ENCODE peak calls at places on chromosomes 6 and 20, in four cellular contexts. One of them, this sample, is unnamed.
A peak's percentile ranks its signal among the peaks of the same experiment; 100 is the strongest.

GRCh38 chr6:109420751-109421150 is 19.7 kb downstream of the PPIL6 start:
- DNase-seq in H1: no peak
- DNase-seq in GM12878: no peak
- DNase-seq in HCT116: no peak
- DNase-seq in this sample: no peak

GRCh38 chr20:47400685-47401084 is 44.2 kb upstream of the ZMYND8 start:
- DNase-seq in H1: no peak
- DNase-seq in GM12878: no peak
- DNase-seq in HCT116: no peak
- DNase-seq in this sample: no peak

GRCh38 chr6:144718431-144718830 is 433.3 kb downstream of the UTRN start:
- DNase-seq in H1: no peak
- DNase-seq in GM12878: no peak
- DNase-seq in HCT116: no peak
- DNase-seq in this sample: no peak

GRCh38 chr6:43491750-43492661 is 14.6 kb downstream of the TJAP1 start:
- DNase-seq in H1: no peak
- DNase-seq in GM12878: no peak
- DNase-seq in HCT116: no peak
- DNase-seq in this sample: no peak

GRCh38 chr6:14944593-14944992 is 301.3 kb upstream of the JARID2 start:
- DNase-seq in H1: no peak
- DNase-seq in GM12878: no peak
- DNase-seq in HCT116: no peak
- DNase-seq in this sample: no peak

GRCh38 chr6:111985202-111985731 is 68.6 kb upstream of the CCN6 start:
- DNase-seq in H1: peak; percentile 33
- DNase-seq in GM12878: no peak
- DNase-seq in HCT116: peak; percentile 95
- DNase-seq in this sample: no peak

GRCh38 chr6:118485601-118486550 is 62.2 kb upstream of the PLN start:
- DNase-seq in H1: no peak
- DNase-seq in GM12878: peak; percentile 35
- DNase-seq in HCT116: no peak
- DNase-seq in this sample: no peak

GRCh38 chr6:3625161-3625979 is 126.1 kb downstream of the PXDC1 start:
- DNase-seq in H1: no peak
- DNase-seq in GM12878: no peak
- DNase-seq in HCT116: no peak
- DNase-seq in this sample: no peak

GRCh38 chr6:136984578-136984977 is 60.2 kb downstream of the IL20RA start:
- DNase-seq in H1: no peak
- DNase-seq in GM12878: no peak
- DNase-seq in HCT116: no peak
- DNase-seq in this sample: no peak

GRCh38 chr6:53587291-53587690 is 42.4 kb upstream of the GCLC start:
- DNase-seq in H1: no peak
- DNase-seq in GM12878: no peak
- DNase-seq in HCT116: no peak
- DNase-seq in this sample: no peak

GRCh38 chr6:134853111-134854055 is 96.5 kb downstream of the ALDH8A1 start:
- DNase-seq in H1: no peak
- DNase-seq in GM12878: no peak
- DNase-seq in HCT116: peak; percentile 82
- DNase-seq in this sample: no peak

GRCh38 chr6:32825966-32826365 is 9.2 kb upstream of the HLA-DOB start:
- DNase-seq in H1: no peak
- DNase-seq in GM12878: no peak
- DNase-seq in HCT116: no peak
- DNase-seq in this sample: no peak

GRCh38 chr20:41717464-41717863 is 99.3 kb upstream of the CHD6 start:
- DNase-seq in H1: no peak
- DNase-seq in GM12878: no peak
- DNase-seq in HCT116: no peak
- DNase-seq in this sample: no peak

GRCh38 chr6:35328108-35328723 is 14.1 kb upstream of the PPARD start:
- DNase-seq in H1: no peak
- DNase-seq in GM12878: no peak
- DNase-seq in HCT116: no peak
- DNase-seq in this sample: no peak

GRCh38 chr6:43258807-43259686 is 15.8 kb downstream of the TTBK1 start:
- DNase-seq in H1: no peak
- DNase-seq in GM12878: no peak
- DNase-seq in HCT116: no peak
- DNase-seq in this sample: no peak

GRCh38 chr6:119443993-119444641 is 94.6 kb upstream of the MAN1A1 start:
- DNase-seq in H1: no peak
- DNase-seq in GM12878: no peak
- DNase-seq in HCT116: no peak
- DNase-seq in this sample: no peak

GRCh38 chr6:143335865-143336264 is 114.6 kb downstream of the ADAT2 start:
- DNase-seq in H1: no peak
- DNase-seq in GM12878: no peak
- DNase-seq in HCT116: no peak
- DNase-seq in this sample: no peak

GRCh38 chr6:15441215-15441868 is 195.5 kb downstream of the JARID2 start:
- DNase-seq in H1: no peak
- DNase-seq in GM12878: no peak
- DNase-seq in HCT116: peak; percentile 19
- DNase-seq in this sample: peak; percentile 42

GRCh38 chr20:9889270-9889981 is 50.5 kb upstream of the PAK5 start:
- DNase-seq in H1: no peak
- DNase-seq in GM12878: peak; percentile 25
- DNase-seq in HCT116: no peak
- DNase-seq in this sample: no peak

GRCh38 chr6:153013438-153013837 is 10.9 kb upstream of the MTRF1L start:
- DNase-seq in H1: no peak
- DNase-seq in GM12878: no peak
- DNase-seq in HCT116: no peak
- DNase-seq in this sample: no peak

GRCh38 chr6:101666256-101666655 is 272.7 kb downstream of the GRIK2 start:
- DNase-seq in H1: no peak
- DNase-seq in GM12878: no peak
- DNase-seq in HCT116: peak; percentile 42
- DNase-seq in this sample: no peak

GRCh38 chr6:42820509-42821340 is 38.9 kb downstream of the BICRAL start:
- DNase-seq in H1: no peak
- DNase-seq in GM12878: no peak
- DNase-seq in HCT116: no peak
- DNase-seq in this sample: no peak

GRCh38 chr20:34709836-34710567 is 5.9 kb downstream of the TP53INP2 start:
- DNase-seq in H1: no peak
- DNase-seq in GM12878: no peak
- DNase-seq in HCT116: peak; percentile 42
- DNase-seq in this sample: peak; percentile 59

GRCh38 chr20:21505161-21505809 is 8.6 kb downstream of the NKX2-2 start:
- DNase-seq in H1: no peak
- DNase-seq in GM12878: no peak
- DNase-seq in HCT116: peak; percentile 28
- DNase-seq in this sample: peak; percentile 94

GRCh38 chr6:134035823-134036296 is 16.6 kb downstream of the SLC2A12 start:
- DNase-seq in H1: no peak
- DNase-seq in GM12878: peak; percentile 12
- DNase-seq in HCT116: peak; percentile 88
- DNase-seq in this sample: no peak

GRCh38 chr6:39917329-39917728 is 16.9 kb downstream of the MOCS1 start:
- DNase-seq in H1: no peak
- DNase-seq in GM12878: no peak
- DNase-seq in HCT116: no peak
- DNase-seq in this sample: no peak

GRCh38 chr6:71544028-71544427 is 255.4 kb downstream of the OGFRL1 start:
- DNase-seq in H1: peak; percentile 9
- DNase-seq in GM12878: no peak
- DNase-seq in HCT116: no peak
- DNase-seq in this sample: no peak

GRCh38 chr6:105359419-105360366 is 43.2 kb downstream of the PREP start:
- DNase-seq in H1: no peak
- DNase-seq in GM12878: no peak
- DNase-seq in HCT116: no peak
- DNase-seq in this sample: no peak

GRCh38 chr6:105369145-105369544 is 33.7 kb downstream of the PREP start:
- DNase-seq in H1: no peak
- DNase-seq in GM12878: no peak
- DNase-seq in HCT116: no peak
- DNase-seq in this sample: no peak

GRCh38 chr6:105364243-105364642 is 38.6 kb downstream of the PREP start:
- DNase-seq in H1: no peak
- DNase-seq in GM12878: no peak
- DNase-seq in HCT116: no peak
- DNase-seq in this sample: no peak

GRCh38 chr6:105363100-105363754 is 39.7 kb downstream of the PREP start:
- DNase-seq in H1: no peak
- DNase-seq in GM12878: no peak
- DNase-seq in HCT116: no peak
- DNase-seq in this sample: no peak
- TF ChIP-seq ATF3 in H1: no peak
- TF ChIP-seq ATF3 in GM12878: no peak
- TF ChIP-seq ATF3 in HCT116: no peak
- TF ChIP-seq ATF3 in this sample: no peak

GRCh38 chr20:59787186-59787890 is 146.1 kb downstream of the SYCP2 start:
- DNase-seq in H1: no peak
- DNase-seq in GM12878: no peak
- DNase-seq in HCT116: no peak
- DNase-seq in this sample: no peak

GRCh38 chr20:59783020-59784010 is 150.1 kb downstream of the SYCP2 start:
- DNase-seq in H1: peak; percentile 43
- DNase-seq in GM12878: no peak
- DNase-seq in HCT116: peak; percentile 32
- DNase-seq in this sample: peak; percentile 87

GRCh38 chr20:59784365-59785117 is 148.9 kb downstream of the SYCP2 start:
- DNase-seq in H1: no peak
- DNase-seq in GM12878: no peak
- DNase-seq in HCT116: no peak
- DNase-seq in this sample: no peak

GRCh38 chr20:59785986-59786753 is 147.3 kb downstream of the SYCP2 start:
- DNase-seq in H1: no peak
- DNase-seq in GM12878: no peak
- DNase-seq in HCT116: no peak
- DNase-seq in this sample: no peak

DNA sequence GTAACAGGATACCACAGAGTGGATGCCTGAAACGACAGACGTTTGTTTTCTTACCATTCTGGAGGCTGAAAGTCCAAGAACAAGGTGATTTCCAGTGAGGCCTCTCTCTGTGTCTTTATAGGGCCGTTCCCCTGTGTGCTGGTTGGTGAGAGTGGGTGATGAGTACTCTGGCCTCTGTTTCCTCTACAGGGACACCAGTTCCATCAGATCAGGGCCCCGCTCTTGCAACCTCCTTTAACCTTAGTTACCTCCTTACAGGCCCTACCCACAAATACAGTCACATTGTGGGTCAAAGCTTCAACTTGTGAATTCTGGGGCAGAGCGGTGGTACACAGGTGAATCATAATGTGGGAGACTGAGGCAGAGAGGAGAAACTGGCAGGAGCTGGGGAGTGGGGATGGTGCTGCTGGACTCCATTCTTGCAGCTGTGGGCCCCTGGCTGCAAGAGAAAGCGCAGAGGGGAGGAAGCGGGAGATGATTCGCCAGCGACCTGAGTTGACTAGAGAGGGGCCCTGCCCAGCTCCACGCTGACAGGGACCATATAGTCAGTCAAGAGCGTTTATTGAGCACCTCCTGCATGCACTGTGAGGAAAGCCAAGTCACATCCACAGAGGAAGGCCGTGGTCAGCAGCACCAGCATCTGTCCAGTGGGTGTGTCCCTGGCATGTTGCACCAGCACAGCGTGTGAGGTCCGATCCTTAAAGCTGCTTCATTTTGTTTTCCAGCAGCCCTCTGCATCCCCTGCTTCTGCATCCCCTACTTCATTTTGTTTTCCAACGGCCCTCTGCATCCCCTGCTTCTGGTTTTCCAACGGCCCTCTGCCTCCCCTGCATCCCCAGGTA is 148.1 kb downstream of the SYCP2 start:
- DNase-seq in H1: no peak
- DNase-seq in GM12878: no peak
- DNase-seq in HCT116: no peak
- DNase-seq in this sample: no peak
- TF ChIP-seq ATF3 in H1: no peak
- TF ChIP-seq ATF3 in GM12878: no peak
- TF ChIP-seq ATF3 in HCT116: no peak
- TF ChIP-seq ATF3 in this sample: no peak

GRCh38 chr6:41757268-41757667 is 10.1 kb upstream of the PGC start:
- DNase-seq in H1: no peak
- DNase-seq in GM12878: no peak
- DNase-seq in HCT116: no peak
- DNase-seq in this sample: no peak
- TF ChIP-seq ATF3 in H1: no peak
- TF ChIP-seq ATF3 in GM12878: no peak
- TF ChIP-seq ATF3 in HCT116: no peak
- TF ChIP-seq ATF3 in this sample: no peak

GRCh38 chr20:59933296-59933848 is at the start of gene SYCP2:
- DNase-seq in H1: no peak
- DNase-seq in GM12878: no peak
- DNase-seq in HCT116: no peak
- DNase-seq in this sample: no peak
- TF ChIP-seq ATF3 in H1: no peak
- TF ChIP-seq ATF3 in GM12878: no peak
- TF ChIP-seq ATF3 in HCT116: no peak
- TF ChIP-seq ATF3 in this sample: no peak

DNA sequence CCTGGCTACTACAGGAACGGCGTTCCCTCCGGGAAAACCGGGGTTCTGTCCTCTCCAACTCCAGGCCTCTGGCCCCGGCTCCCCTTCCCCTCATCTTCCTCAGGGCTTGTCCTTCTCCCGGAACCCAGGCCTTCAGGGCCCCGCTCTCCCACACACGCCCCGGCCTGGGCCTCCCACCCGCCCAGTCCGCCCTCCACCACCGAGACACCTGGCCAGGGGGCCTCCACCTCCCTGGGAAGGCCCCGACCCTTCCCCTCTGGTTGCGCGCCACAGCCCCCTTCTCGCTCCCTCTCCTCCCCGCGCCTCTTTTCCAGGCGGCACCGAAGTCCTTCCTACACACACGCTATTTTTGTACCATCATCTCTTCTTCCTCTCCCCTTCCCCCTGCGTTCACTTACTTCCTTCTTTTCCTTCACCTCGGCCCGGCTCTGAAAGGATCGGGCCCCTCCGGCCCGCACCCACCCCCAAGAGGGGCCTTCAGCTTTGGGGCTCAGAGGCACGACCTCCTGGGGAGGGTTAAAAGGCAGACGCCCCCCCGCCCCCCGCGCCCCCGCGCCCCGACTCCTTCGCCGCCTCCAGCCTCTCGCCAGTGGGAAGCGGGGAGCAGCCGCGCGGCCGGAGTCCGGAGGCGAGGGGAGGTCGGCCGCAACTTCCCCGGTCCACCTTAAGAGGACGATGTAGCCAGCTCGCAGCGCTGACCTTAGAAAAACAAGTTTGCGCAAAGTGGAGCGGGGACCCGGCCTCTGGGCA is 1.3 kb upstream of the SIRPA start:
- DNase-seq in H1: no peak
- DNase-seq in GM12878: no peak
- DNase-seq in HCT116: peak; percentile 4
- DNase-seq in this sample: no peak
- TF ChIP-seq ATF3 in H1: no peak
- TF ChIP-seq ATF3 in GM12878: no peak
- TF ChIP-seq ATF3 in HCT116: no peak
- TF ChIP-seq ATF3 in this sample: no peak

GRCh38 chr6:27213544-27214125 is 33.9 kb upstream of the PRSS16 start:
- DNase-seq in H1: no peak
- DNase-seq in GM12878: no peak
- DNase-seq in HCT116: no peak
- DNase-seq in this sample: peak; percentile 65
- TF ChIP-seq ATF3 in H1: no peak
- TF ChIP-seq ATF3 in GM12878: no peak
- TF ChIP-seq ATF3 in HCT116: no peak
- TF ChIP-seq ATF3 in this sample: no peak

This sample was measured in WTC11.